ENCODE peak calls at places on chromosomes 11 and 22, in ten cellular contexts. P is stimulated activated CD8-positive, alpha-beta memory T cell treated with anti-CD3 and anti-CD28 coated beads, Interleukin-15, amount 100 ng/mL, for 24 hours; L is WTC11; R is HFFc6; Y is NCI-H510A treated with DMSO at 0.1 percent for 48 hours; D is astrocyte of the hippocampus; U is MV-4-11; I is mucosa of descending colon; M is kidney; S is fibroblast of the aortic adventitia. H is an unnamed sample.

GRCh38 chr11:43905788-43906187 is 25.2 kb downstream of the ALKBH3 start:
- DNase-seq in P (no peak), L (no peak), R (peak), Y (no peak), D (peak), U (no peak), I (no peak), M (no peak), S (peak), H (no peak)

GRCh38 chr11:43931717-43932039 is 10.8 kb upstream of the C11orf96 start:
- DNase-seq in P (no peak), L (no peak), R (no peak), Y (no peak), D (no peak), U (no peak), I (no peak), M (no peak), S (no peak), H (no peak)

GRCh38 chr22:39317756-39318506 is 1.5 kb downstream of the RPL3 start:
- DNase-seq in P (no peak), L (no peak), R (peak), Y (no peak), D (peak), U (no peak), I (no peak), M (no peak), S (peak), H (peak)

GRCh38 chr11:34840736-34841386 is 75.3 kb downstream of the APIP start:
- DNase-seq in P (no peak), L (peak), R (no peak), Y (no peak), D (peak), U (peak), I (no peak), M (no peak), S (no peak), H (peak)

GRCh38 chr11:60625262-60625661 is 74.2 kb upstream of the MS4A8 start:
- DNase-seq in P (no peak), L (peak), R (peak), Y (no peak), D (peak), U (peak), I (no peak), M (no peak), S (peak), H (peak)

GRCh38 chr11:111417766-111418435 is 38.8 kb upstream of the POU2AF1 start:
- DNase-seq in P (no peak), L (no peak), R (no peak), Y (no peak), D (peak), U (peak), I (no peak), M (no peak), S (peak), H (peak)

GRCh38 chr11:16945671-16946469 is 68.3 kb downstream of the PLEKHA7 start:
- DNase-seq in P (no peak), L (peak), R (peak), Y (peak), D (peak), U (peak), I (peak), M (peak), S (peak), H (peak)

GRCh38 chr11:975824-976223 is 50.2 kb downstream of the AP2A2 start:
- DNase-seq in P (no peak), L (peak), R (no peak), Y (no peak), D (peak), U (peak), I (no peak), M (peak), S (peak), H (no peak)

GRCh38 chr11:83521647-83522596 is 235.8 kb upstream of the CCDC90B start:
- DNase-seq in P (no peak), L (peak), R (peak), Y (peak), D (no peak), U (peak), I (no peak), M (no peak), S (peak), H (peak)

GRCh38 chr11:77046060-77046501 is 11.9 kb downstream of the B3GNT6 start:
- DNase-seq in P (no peak), L (peak), R (no peak), Y (peak), D (peak), U (no peak), I (peak), M (no peak), S (no peak), H (no peak)

GRCh38 chr11:117199061-117199915 is at the start of gene TAGLN:
- DNase-seq in P (no peak), L (peak), R (peak), Y (no peak), D (peak), U (no peak), I (peak), M (peak), S (peak), H (peak)

GRCh38 chr22:43996170-43996980 is 27.7 kb upstream of the PARVB start:
- DNase-seq in P (peak), L (no peak), R (no peak), Y (no peak), D (no peak), U (peak), I (peak), M (peak), S (no peak), H (no peak)

GRCh38 chr11:2474059-2474901 is 29.5 kb downstream of the KCNQ1 start:
- DNase-seq in P (no peak), L (no peak), R (no peak), Y (no peak), D (no peak), U (peak), I (peak), M (no peak), S (no peak), H (no peak)